ENCODE peak calls at places on chromosomes 5 and 9, in seven cellular contexts. One of them, this sample, is unnamed.

GRCh38 chr9:136119259-136120118 is 814 bp upstream of the TMEM250 start:
- DNase-seq in body of pancreas: no peak
- DNase-seq in IMR-90: peak
- DNase-seq in upper lobe of left lung: peak
- DNase-seq in esophagus squamous epithelium: no peak
- DNase-seq in suprapubic skin: no peak
- DNase-seq in transverse colon: peak
- DNase-seq in this sample: peak

GRCh38 chr5:756865-757345 is 27.6 kb downstream of the ZDHHC11B start:
- DNase-seq in body of pancreas: peak
- DNase-seq in IMR-90: no peak
- DNase-seq in upper lobe of left lung: peak
- DNase-seq in esophagus squamous epithelium: no peak
- DNase-seq in suprapubic skin: peak
- DNase-seq in transverse colon: peak
- DNase-seq in this sample: no peak

GRCh38 chr9:129640086-129640870 is 1.7 kb downstream of the ASB6 start:
- DNase-seq in body of pancreas: peak
- DNase-seq in IMR-90: peak
- DNase-seq in upper lobe of left lung: peak
- DNase-seq in esophagus squamous epithelium: no peak
- DNase-seq in suprapubic skin: no peak
- DNase-seq in transverse colon: no peak
- DNase-seq in this sample: peak

GRCh38 chr5:143605403-143606005 is 202.0 kb upstream of the NR3C1 start:
- DNase-seq in body of pancreas: no peak
- DNase-seq in IMR-90: peak
- DNase-seq in upper lobe of left lung: no peak
- DNase-seq in esophagus squamous epithelium: no peak
- DNase-seq in suprapubic skin: no peak
- DNase-seq in transverse colon: peak
- DNase-seq in this sample: no peak

GRCh38 chr5:167633931-167634341 is 657.5 kb upstream of the WWC1 start:
- DNase-seq in body of pancreas: no peak
- DNase-seq in IMR-90: peak
- DNase-seq in upper lobe of left lung: no peak
- DNase-seq in esophagus squamous epithelium: no peak
- DNase-seq in suprapubic skin: no peak
- DNase-seq in transverse colon: no peak
- DNase-seq in this sample: no peak

GRCh38 chr5:154756871-154757646 is 1.9 kb downstream of the LARP1 start:
- DNase-seq in body of pancreas: peak
- DNase-seq in IMR-90: peak
- DNase-seq in upper lobe of left lung: peak
- DNase-seq in esophagus squamous epithelium: no peak
- DNase-seq in suprapubic skin: no peak
- DNase-seq in transverse colon: peak
- DNase-seq in this sample: peak

GRCh38 chr5:110968246-110969005 is 103.1 kb upstream of the TSLP start:
- DNase-seq in body of pancreas: no peak
- DNase-seq in IMR-90: peak
- DNase-seq in upper lobe of left lung: no peak
- DNase-seq in esophagus squamous epithelium: no peak
- DNase-seq in suprapubic skin: no peak
- DNase-seq in transverse colon: no peak
- DNase-seq in this sample: no peak

GRCh38 chr5:9546973-9547947 is 1.4 kb upstream of the SEMA5A start:
- DNase-seq in body of pancreas: peak
- DNase-seq in IMR-90: peak
- DNase-seq in upper lobe of left lung: peak
- DNase-seq in esophagus squamous epithelium: no peak
- DNase-seq in suprapubic skin: no peak
- DNase-seq in transverse colon: peak
- DNase-seq in this sample: peak

GRCh38 chr5:35319231-35320002 is 89.1 kb upstream of the PRLR start:
- DNase-seq in body of pancreas: peak
- DNase-seq in IMR-90: peak
- DNase-seq in upper lobe of left lung: no peak
- DNase-seq in esophagus squamous epithelium: no peak
- DNase-seq in suprapubic skin: peak
- DNase-seq in transverse colon: peak
- DNase-seq in this sample: peak

GRCh38 chr5:58871648-58872242 is 288.9 kb downstream of the RAB3C start:
- DNase-seq in body of pancreas: peak
- DNase-seq in IMR-90: peak
- DNase-seq in upper lobe of left lung: no peak
- DNase-seq in esophagus squamous epithelium: no peak
- DNase-seq in suprapubic skin: no peak
- DNase-seq in transverse colon: no peak
- DNase-seq in this sample: peak

DNA sequence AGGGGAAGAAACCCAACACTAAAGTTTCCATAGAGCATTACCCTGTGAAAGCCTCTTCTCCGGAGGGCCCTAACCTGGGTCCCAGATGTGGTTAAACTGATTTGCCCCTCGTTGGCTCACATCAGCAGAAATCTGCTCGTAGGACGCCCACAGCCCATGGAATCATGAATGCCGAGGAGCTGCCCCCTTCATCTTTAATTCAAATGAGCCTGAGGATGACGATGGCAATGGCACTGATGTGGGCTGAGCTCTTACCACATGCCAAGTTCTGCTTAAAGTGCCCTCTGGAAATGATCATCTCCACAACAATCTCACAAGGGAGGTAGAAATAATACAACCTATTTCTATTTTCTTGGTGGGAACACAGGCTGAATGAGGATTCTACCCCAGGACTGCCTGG is 183.3 kb downstream of the FSTL4 start:
- DNase-seq in body of pancreas: no peak
- DNase-seq in IMR-90: no peak
- DNase-seq in upper lobe of left lung: no peak
- DNase-seq in esophagus squamous epithelium: no peak
- DNase-seq in suprapubic skin: no peak
- DNase-seq in transverse colon: no peak
- DNase-seq in this sample: no peak
- TF ChIP-seq POLR2A in body of pancreas: no peak
- TF ChIP-seq POLR2A in IMR-90: no peak
- TF ChIP-seq POLR2A in upper lobe of left lung: no peak
- TF ChIP-seq POLR2A in esophagus squamous epithelium: no peak
- TF ChIP-seq POLR2A in suprapubic skin: no peak
- TF ChIP-seq POLR2A in transverse colon: no peak
- TF ChIP-seq POLR2A in this sample: no peak

GRCh38 chr9:132744881-132745761 is 74.9 kb downstream of the GTF3C4 start:
- DNase-seq in body of pancreas: no peak
- DNase-seq in IMR-90: no peak
- DNase-seq in upper lobe of left lung: no peak
- DNase-seq in esophagus squamous epithelium: no peak
- DNase-seq in suprapubic skin: peak
- DNase-seq in transverse colon: no peak
- DNase-seq in this sample: no peak
- H3K4me3 ChIP-seq in body of pancreas: no peak
- H3K4me3 ChIP-seq in IMR-90: no peak
- H3K4me3 ChIP-seq in upper lobe of left lung: no peak
- H3K4me3 ChIP-seq in esophagus squamous epithelium: no peak
- H3K4me3 ChIP-seq in suprapubic skin: peak
- H3K4me3 ChIP-seq in transverse colon: no peak
- H3K4me3 ChIP-seq in this sample: no peak

DNA sequence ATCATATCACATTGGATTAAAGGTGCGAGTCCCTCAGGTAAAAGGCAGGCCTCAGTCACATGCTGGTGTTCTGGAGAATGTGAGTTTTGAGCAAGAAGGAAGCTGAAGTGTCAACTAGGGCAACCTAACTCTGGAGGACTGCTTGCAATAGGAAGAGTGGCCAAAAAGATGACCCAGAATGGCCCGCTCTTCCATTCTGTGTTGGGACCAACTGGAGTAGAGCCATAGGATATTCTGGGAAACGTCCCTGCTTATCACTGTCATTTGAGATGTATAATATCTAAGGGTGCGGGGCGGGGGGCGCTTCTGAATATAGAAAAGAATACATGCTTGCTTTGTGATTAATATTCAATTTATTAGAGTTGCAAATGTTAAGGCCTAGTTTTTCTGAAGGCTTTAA is 7.1 kb upstream of the TRIM7 start:
- DNase-seq in body of pancreas: no peak
- DNase-seq in IMR-90: no peak
- DNase-seq in upper lobe of left lung: no peak
- DNase-seq in esophagus squamous epithelium: no peak
- DNase-seq in suprapubic skin: no peak
- DNase-seq in transverse colon: no peak
- DNase-seq in this sample: no peak
- H3K27ac ChIP-seq in body of pancreas: no peak
- H3K27ac ChIP-seq in IMR-90: no peak
- H3K27ac ChIP-seq in upper lobe of left lung: no peak
- H3K27ac ChIP-seq in esophagus squamous epithelium: no peak
- H3K27ac ChIP-seq in suprapubic skin: no peak
- H3K27ac ChIP-seq in transverse colon: no peak
- H3K27ac ChIP-seq in this sample: no peak

GRCh38 chr5:147859962-147860640 is 18.4 kb upstream of the SCGB3A2 start:
- DNase-seq in body of pancreas: no peak
- DNase-seq in IMR-90: no peak
- DNase-seq in upper lobe of left lung: no peak
- DNase-seq in esophagus squamous epithelium: no peak
- DNase-seq in suprapubic skin: no peak
- DNase-seq in transverse colon: no peak
- DNase-seq in this sample: no peak
- TF ChIP-seq POLR2A in body of pancreas: no peak
- TF ChIP-seq POLR2A in IMR-90: no peak
- TF ChIP-seq POLR2A in upper lobe of left lung: no peak
- TF ChIP-seq POLR2A in esophagus squamous epithelium: no peak
- TF ChIP-seq POLR2A in suprapubic skin: no peak
- TF ChIP-seq POLR2A in transverse colon: no peak
- TF ChIP-seq POLR2A in this sample: no peak

This sample was measured in thyroid gland.